ENCODE peak calls at places on chromosome X, in eight cellular contexts. E, R, F, P, V, N, X and A are unnamed samples.

GRCh38 chrX:136630881-136631280 is 17.1 kb upstream of the CD40LG start:
- DNase-seq in P (no peak), V (no peak), E (no peak), X (no peak), F (no peak), R (no peak), N (no peak), A (no peak)

GRCh38 chrX:30217465-30217864 is 2.1 kb downstream of the MAGEB2 start:
- DNase-seq in N (no peak), P (no peak), V (no peak), R (no peak), E (no peak), F (no peak), X (no peak), A (no peak)

GRCh38 chrX:149720021-149720689 is 8.3 kb downstream of the MAGEA11 start:
- DNase-seq in E (no peak), X (no peak), N (no peak), V (peak; percentile 15), F (no peak), R (no peak), P (no peak), A (no peak)

GRCh38 chrX:31227250-31227649 is 155.4 kb upstream of the FTHL17 start:
- DNase-seq in N (no peak), R (no peak), P (no peak), V (peak; percentile 15), X (no peak), E (no peak), F (no peak), A (no peak)

GRCh38 chrX:34521563-34521962 is 135.5 kb downstream of the TMEM47 start:
- DNase-seq in X (no peak), R (no peak), E (no peak), P (no peak), F (no peak), N (no peak), V (no peak), A (no peak)

GRCh38 chrX:133232331-133232730 is 14.2 kb upstream of the TFDP3 start:
- DNase-seq in N (no peak), E (no peak), X (no peak), R (no peak), P (no peak), F (no peak), V (no peak), A (no peak)

GRCh38 chrX:52359614-52360232 is 9.1 kb upstream of the XAGE2 start:
- DNase-seq in X (no peak), P (peak; percentile 0), V (peak; percentile 15), F (no peak), N (peak; percentile 10), E (no peak), R (no peak), A (no peak)

GRCh38 chrX:100098660-100099375 is 311.3 kb downstream of the PCDH19 start:
- DNase-seq in R (no peak), E (no peak), V (no peak), P (no peak), F (no peak), X (no peak), N (no peak), A (no peak)

GRCh38 chrX:47613082-47613481 is 6.6 kb downstream of the SYN1 start:
- DNase-seq in R (no peak), V (no peak), P (no peak), X (no peak), E (no peak), N (no peak), F (peak; percentile 42), A (no peak)

GRCh38 chrX:119753001-119753400 is 5.4 kb upstream of the SOWAHD start:
- DNase-seq in R (no peak), N (no peak), F (no peak), V (no peak), E (no peak), P (no peak), X (no peak), A (no peak)

GRCh38 chrX:27767387-27767786 is 40.4 kb upstream of the MAGEB10 start:
- DNase-seq in N (no peak), X (no peak), F (no peak), V (no peak), P (no peak), R (no peak), E (no peak), A (no peak)

GRCh38 chrX:150161092-150161672 is 201.9 kb upstream of the MAMLD1 start:
- DNase-seq in P (peak; percentile 5), E (no peak), V (no peak), F (no peak), X (no peak), N (no peak), R (no peak), A (no peak)

GRCh38 chrX:47232803-47233332 is at the start of gene USP11:
- DNase-seq in V (peak; percentile 83), R (peak; percentile 51), P (peak; percentile 46), N (no peak), X (peak; percentile 19), E (no peak), F (peak; percentile 58), A (no peak)

GRCh38 chrX:10901290-10901633 is 209.9 kb upstream of the HCCS start:
- DNase-seq in N (no peak), P (no peak), R (no peak), F (no peak), E (no peak), X (no peak), V (no peak), A (no peak)

GRCh38 chrX:153456161-153456560 is 10.3 kb upstream of the TREX2 start:
- DNase-seq in E (no peak), N (no peak), V (no peak), R (no peak), P (no peak), X (no peak), F (no peak), A (no peak)

GRCh38 chrX:118261136-118261535 is 84.8 kb upstream of the WDR44 start:
- DNase-seq in R (no peak), E (no peak), F (no peak), X (peak; percentile 4), N (no peak), P (no peak), V (no peak), A (no peak)

GRCh38 chrX:71941771-71942170 is 31.1 kb downstream of the NHSL2 start:
- DNase-seq in V (peak; percentile 49), F (peak; percentile 16), N (no peak), P (no peak), R (no peak), X (no peak), E (no peak), A (no peak)

GRCh38 chrX:115939070-115939469 is 231.5 kb upstream of the AGTR2 start:
- DNase-seq in X (no peak), F (no peak), N (no peak), R (no peak), P (peak; percentile 88), E (no peak), V (no peak), A (no peak)

GRCh38 chrX:135185795-135186443 is 14.7 kb upstream of the CT55 start:
- DNase-seq in X (no peak), F (no peak), N (peak; percentile 9), E (no peak), V (peak; percentile 44), R (peak; percentile 49), P (peak; percentile 41), A (no peak)

GRCh38 chrX:19772759-19773623 is 114.4 kb downstream of the SH3KBP1 start:
- DNase-seq in E (no peak), P (no peak), V (no peak), X (no peak), R (no peak), N (no peak), F (no peak), A (no peak)

GRCh38 chrX:39499996-39500395 is 597.8 kb downstream of the BCOR start:
- DNase-seq in F (no peak), E (no peak), X (no peak), R (no peak), P (no peak), N (no peak), V (no peak), A (no peak)